ENCODE peak calls at places on chromosomes 12 and 14, in six cellular contexts. I is GM23248, J is hepatocyte, V is PC-3, S is OCI-LY7, H is MM.1S. L is an unnamed sample.

GRCh38 chr12:11684393-11684792 is 34.9 kb downstream of the ETV6 start:
- DNase-seq in I (peak; percentile 63), J (no peak), V (peak; percentile 28), S (no peak), H (no peak), L (no peak)

GRCh38 chr12:28327722-28328121 is 137.5 kb downstream of the CCDC91 start:
- DNase-seq in I (no peak), J (no peak), V (no peak), S (no peak), H (no peak), L (no peak)

GRCh38 chr12:71045781-71046180 is 112.0 kb downstream of the TSPAN8 start:
- DNase-seq in I (peak; percentile 58), J (no peak), V (peak; percentile 78), S (no peak), H (peak; percentile 43), L (no peak)

GRCh38 chr14:94164685-94165431 is 9.3 kb upstream of the PPP4R4 start:
- DNase-seq in I (no peak), J (no peak), V (no peak), S (no peak), H (no peak), L (peak; percentile 11)

GRCh38 chr12:12927211-12928079 is 24.5 kb downstream of the GPRC5D start:
- DNase-seq in I (no peak), J (no peak), V (no peak), S (no peak), H (no peak), L (no peak)

GRCh38 chr12:56267443-56268071 is 815 bp downstream of the COQ10A start:
- DNase-seq in I (peak; percentile 7), J (peak; percentile 37), V (no peak), S (no peak), H (no peak), L (peak; percentile 57)

GRCh38 chr14:67331368-67332125 is 28.1 kb downstream of the ATP6V1D start:
- DNase-seq in I (peak; percentile 51), J (no peak), V (peak; percentile 50), S (no peak), H (no peak), L (no peak)

GRCh38 chr14:91752956-91753355 is 21.1 kb upstream of the CATSPERB start:
- DNase-seq in I (no peak), J (no peak), V (no peak), S (no peak), H (no peak), L (no peak)

GRCh38 chr12:116528498-116528897 is 30.7 kb upstream of the MAP1LC3B2 start:
- DNase-seq in I (peak; percentile 42), J (no peak), V (peak; percentile 35), S (no peak), H (no peak), L (no peak)

GRCh38 chr12:89166525-89166934 is 185.8 kb downstream of the DUSP6 start:
- DNase-seq in I (peak; percentile 62), J (no peak), V (peak; percentile 53), S (peak; percentile 37), H (peak; percentile 43), L (no peak)

GRCh38 chr12:6072302-6072752 is 52.1 kb downstream of the VWF start:
- DNase-seq in I (peak; percentile 51), J (no peak), V (peak; percentile 36), S (no peak), H (no peak), L (no peak)

GRCh38 chr12:120368789-120369475 is at the start of gene MSI1:
- DNase-seq in I (peak; percentile 42), J (peak; percentile 45), V (no peak), S (no peak), H (no peak), L (peak; percentile 75)

GRCh38 chr14:92581966-92582566 is 68.5 kb downstream of the RIN3 start:
- DNase-seq in I (no peak), J (no peak), V (no peak), S (no peak), H (no peak), L (no peak)

GRCh38 chr12:99552022-99552421 is 95.5 kb upstream of the GARIN6 start:
- DNase-seq in I (no peak), J (no peak), V (no peak), S (no peak), H (no peak), L (no peak)

GRCh38 chr12:82524020-82524419 is 162.7 kb upstream of the TMTC2 start:
- DNase-seq in I (peak; percentile 5), J (peak; percentile 9), V (peak; percentile 15), S (no peak), H (no peak), L (no peak)

GRCh38 chr14:48937796-48938195 is 648.4 kb downstream of the RPS29 start:
- DNase-seq in I (peak; percentile 51), J (peak; percentile 19), V (no peak), S (no peak), H (no peak), L (peak; percentile 8)

GRCh38 chr12:52148541-52149181 is 43.2 kb downstream of the KRT80 start:
- DNase-seq in I (peak; percentile 29), J (peak; percentile 62), V (peak; percentile 97), S (no peak), H (no peak), L (no peak)

GRCh38 chr12:56581418-56582145 is 48.5 kb downstream of the BAZ2A start:
- DNase-seq in I (no peak), J (no peak), V (peak; percentile 78), S (no peak), H (no peak), L (no peak)

GRCh38 chr12:10554971-10555481 is 49.3 kb downstream of the EIF2S3B start:
- DNase-seq in I (no peak), J (no peak), V (no peak), S (no peak), H (no peak), L (no peak)

GRCh38 chr14:21846227-21846885 is 172.7 kb upstream of the OR4E1 start:
- DNase-seq in I (peak; percentile 18), J (peak; percentile 28), V (peak; percentile 52), S (peak; percentile 46), H (peak; percentile 49), L (peak; percentile 65)

GRCh38 chr14:30443368-30444007 is 115.5 kb upstream of the G2E3 start:
- DNase-seq in I (peak; percentile 64), J (peak; percentile 58), V (peak; percentile 73), S (peak; percentile 4), H (peak; percentile 37), L (peak; percentile 69)

GRCh38 chr12:45407188-45407850 is 191.4 kb downstream of the ANO6 start:
- DNase-seq in I (no peak), J (peak; percentile 23), V (no peak), S (no peak), H (no peak), L (no peak)

GRCh38 chr14:63759454-63759853 is 31.6 kb upstream of the SGPP1 start:
- DNase-seq in I (peak; percentile 52), J (no peak), V (no peak), S (peak; percentile 46), H (peak; percentile 48), L (no peak)

GRCh38 chr14:104202259-104203070 is 64.1 kb downstream of the KIF26A start:
- DNase-seq in I (no peak), J (no peak), V (no peak), S (no peak), H (no peak), L (no peak)

GRCh38 chr14:59306775-59307174 is 118.3 kb downstream of the DAAM1 start:
- DNase-seq in I (peak; percentile 72), J (no peak), V (peak; percentile 99), S (no peak), H (no peak), L (no peak)

GRCh38 chr12:64943686-64944085 is 119.2 kb downstream of the TBC1D30 start:
- DNase-seq in I (no peak), J (no peak), V (peak; percentile 37), S (no peak), H (no peak), L (no peak)

GRCh38 chr12:18825138-18825537 is 87.2 kb downstream of the CAPZA3 start:
- DNase-seq in I (no peak), J (no peak), V (no peak), S (no peak), H (no peak), L (no peak)

DNA sequence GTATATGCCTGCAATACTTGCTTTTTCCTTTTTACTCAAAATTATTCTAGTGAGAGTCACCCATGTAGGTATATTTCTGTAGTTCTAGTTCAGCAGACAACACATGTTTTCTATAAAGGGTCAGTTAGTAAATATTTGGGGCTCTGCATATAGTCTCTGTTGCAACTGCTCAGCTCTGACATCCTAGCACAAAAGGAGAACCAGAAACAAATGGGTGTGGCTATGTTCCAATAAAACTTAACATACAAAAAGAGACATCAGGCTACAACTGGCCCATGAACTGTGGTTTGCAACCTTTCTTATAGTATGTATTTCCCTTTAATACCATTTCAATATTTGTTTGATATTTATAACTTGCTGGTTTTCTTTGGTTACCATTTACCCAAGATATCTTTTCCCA is 11.9 kb downstream of the NT5DC3 start:
- DNase-seq in I (peak; percentile 21), J (no peak), V (no peak), S (no peak), H (no peak), L (no peak)
- H3K27ac ChIP-seq in I (no peak overlapping the region), J (no peak overlapping the region), V (no peak overlapping the region), S (no peak overlapping the region), H (no peak overlapping the region), L (no peak overlapping the region)

GRCh38 chr12:112350593-112351592 is 31.3 kb downstream of the HECTD4 start:
- DNase-seq in I (peak; percentile 39), J (no peak), V (no peak), S (no peak), H (no peak), L (no peak)
- TF ChIP-seq EZH2phosphoT487 in I (no peak), J (no peak), V (no peak), S (no peak), H (no peak), L (no peak)

DNA sequence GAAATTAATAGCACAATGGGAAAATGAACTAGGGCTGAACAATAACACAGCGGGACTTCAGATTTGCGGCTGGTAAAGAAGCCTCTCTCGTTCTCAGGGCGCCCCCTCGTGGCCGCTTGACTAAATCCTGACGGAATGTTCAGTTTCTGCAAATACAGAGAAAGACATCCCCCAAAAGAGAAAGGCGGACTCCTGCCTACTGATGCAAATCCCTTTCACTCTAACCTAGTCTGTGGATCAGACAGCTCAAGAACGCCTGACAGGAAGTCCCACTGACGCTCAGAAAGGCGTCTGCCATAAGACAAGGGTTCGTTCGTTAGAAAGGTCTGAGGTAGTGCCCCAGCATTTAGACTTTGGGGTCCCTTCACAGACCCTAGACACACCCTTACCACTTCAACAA is 2.5 kb downstream of the NUAK1 start:
- DNase-seq in I (peak; percentile 92), J (peak; percentile 94), V (peak; percentile 95), S (peak; percentile 68), H (peak; percentile 91), L (peak; percentile 97)
- H2AFZ ChIP-seq in I (peak overlapping the region; percentile 32), J (no peak overlapping the region), V (peak overlapping the region; percentile 24), S (peak overlapping the region; percentile 1), H (peak overlapping the region; percentile 35), L (no peak overlapping the region)

GRCh38 chr12:92070864-92071445 is 74.7 kb downstream of the BTG1 start:
- DNase-seq in I (no peak), J (peak; percentile 71), V (no peak), S (no peak), H (no peak), L (no peak)

GRCh38 chr12:92074889-92075288 is 70.8 kb downstream of the BTG1 start:
- DNase-seq in I (no peak), J (no peak), V (no peak), S (no peak), H (no peak), L (no peak)

GRCh38 chr12:92070054-92070863 is 75.4 kb downstream of the BTG1 start:
- DNase-seq in I (no peak), J (peak; percentile 78), V (no peak), S (no peak), H (no peak), L (no peak)

GRCh38 chr12:92075425-92075891 is 70.2 kb downstream of the BTG1 start:
- DNase-seq in I (peak; percentile 65), J (no peak), V (no peak), S (no peak), H (no peak), L (peak; percentile 54)

GRCh38 chr12:92073123-92073522 is 72.5 kb downstream of the BTG1 start:
- DNase-seq in I (no peak), J (no peak), V (no peak), S (no peak), H (no peak), L (no peak)
- H3K27ac ChIP-seq in I (no peak overlapping the region), J (no peak overlapping the region), V (no peak overlapping the region), S (no peak overlapping the region), H (no peak overlapping the region), L (no peak overlapping the region)

L was measured in neural progenitor cell.